ENCODE peak calls at places on chromosome 1, in ten cellular contexts. I, X, U, E, K, R, F, D, B and W are unnamed samples.

GRCh38 chr1:16461681-16462080 is 21.2 kb downstream of the NECAP2 start:
- DNase-seq in I (no peak), D (no peak), B (no peak), U (no peak), F (no peak), K (no peak), R (peak), E (no peak), X (no peak), W (no peak)

GRCh38 chr1:90340604-90341003 is 345.7 kb downstream of the ZNF326 start:
- DNase-seq in K (no peak), R (no peak), X (no peak), B (no peak), U (no peak), I (no peak), E (no peak), D (no peak), F (no peak), W (no peak)

GRCh38 chr1:228279011-228279721 is 71.3 kb downstream of the OBSCN start:
- DNase-seq in K (no peak), U (peak), X (no peak), E (no peak), I (no peak), R (peak), F (no peak), B (no peak), D (no peak), W (no peak)

GRCh38 chr1:116359060-116359830 is 13.8 kb upstream of the ATP1A1 start:
- DNase-seq in D (no peak), R (no peak), F (peak), U (no peak), K (no peak), B (no peak), I (no peak), E (no peak), X (no peak), W (no peak)

GRCh38 chr1:178933709-178934573 is 63.1 kb upstream of the ANGPTL1 start:
- DNase-seq in U (no peak), B (no peak), I (no peak), E (no peak), K (no peak), F (no peak), R (no peak), D (peak), X (no peak), W (no peak)

GRCh38 chr1:165907256-165907857 is 79.9 kb downstream of the UCK2 start:
- DNase-seq in X (no peak), K (no peak), E (no peak), B (no peak), F (no peak), U (peak), D (no peak), R (no peak), I (no peak), W (no peak)

GRCh38 chr1:210292276-210292851 is 36.3 kb upstream of the HHAT start:
- DNase-seq in X (peak), U (peak), F (no peak), E (peak), K (peak), R (peak), D (peak), I (peak), B (peak), W (peak)

GRCh38 chr1:223496883-223497282 is 103.7 kb downstream of the CCDC185 start:
- DNase-seq in R (no peak), U (no peak), D (no peak), E (no peak), I (no peak), F (no peak), B (no peak), K (no peak), X (no peak), W (no peak)

GRCh38 chr1:117641536-117641935 is 35.7 kb downstream of the TENT5C start:
- DNase-seq in F (no peak), K (no peak), D (no peak), B (no peak), E (no peak), U (no peak), R (no peak), I (no peak), X (no peak), W (no peak)

GRCh38 chr1:43339584-43340232 is 2.1 kb downstream of the MPL start:
- DNase-seq in K (no peak), X (no peak), R (peak), U (no peak), B (no peak), I (no peak), D (no peak), E (no peak), F (no peak), W (no peak)

GRCh38 chr1:22163578-22163977 is 20.7 kb upstream of the WNT4 start:
- DNase-seq in R (no peak), I (no peak), K (no peak), U (no peak), E (no peak), B (no peak), F (no peak), X (no peak), D (no peak), W (no peak)

GRCh38 chr1:69103213-69103612 is 464.5 kb upstream of the LRRC7 start:
- DNase-seq in B (no peak), R (no peak), X (no peak), E (no peak), I (no peak), K (no peak), U (no peak), F (no peak), D (no peak), W (no peak)

GRCh38 chr1:69109276-69109675 is 458.4 kb upstream of the LRRC7 start:
- DNase-seq in U (no peak), D (no peak), E (no peak), I (no peak), F (no peak), R (no peak), X (no peak), K (no peak), B (no peak), W (no peak)

GRCh38 chr1:69103705-69104385 is 463.9 kb upstream of the LRRC7 start:
- DNase-seq in K (no peak), U (no peak), R (no peak), F (no peak), D (no peak), B (no peak), E (no peak), X (no peak), I (no peak), W (no peak)

GRCh38 chr1:69104859-69105258 is 462.9 kb upstream of the LRRC7 start:
- DNase-seq in X (no peak), I (no peak), R (no peak), U (no peak), D (no peak), K (no peak), B (no peak), E (no peak), F (no peak), W (no peak)
- TF ChIP-seq CTCF in X (no peak), I (no peak), R (no peak), U (peak), D (no peak), K (no peak), B (no peak), E (no peak), F (no peak), W (no peak)

GRCh38 chr1:26082020-26082350 is 14.6 kb upstream of the TRIM63 start:
- DNase-seq in X (no peak), D (no peak), B (no peak), K (no peak), I (no peak), F (no peak), R (no peak), U (no peak), E (no peak), W (no peak)
- TF ChIP-seq CTCF in X (no peak), D (no peak), B (no peak), K (no peak), I (no peak), F (no peak), R (no peak), U (no peak), E (no peak), W (no peak)

GRCh38 chr1:246971322-246971721 is 36.5 kb downstream of the ZNF695 start:
- DNase-seq in D (peak), K (no peak), B (peak), R (peak), I (peak), F (peak), X (peak), U (peak), E (peak), W (no peak)
- TF ChIP-seq CTCF in D (peak), K (peak), B (peak), R (peak), I (peak), F (peak), X (no peak), U (peak), E (peak), W (peak)

GRCh38 chr1:190619724-190620123 is 142.1 kb upstream of the BRINP3 start:
- DNase-seq in R (no peak), I (no peak), X (no peak), D (no peak), E (no peak), F (peak), B (no peak), K (no peak), U (no peak), W (no peak)

DNA sequence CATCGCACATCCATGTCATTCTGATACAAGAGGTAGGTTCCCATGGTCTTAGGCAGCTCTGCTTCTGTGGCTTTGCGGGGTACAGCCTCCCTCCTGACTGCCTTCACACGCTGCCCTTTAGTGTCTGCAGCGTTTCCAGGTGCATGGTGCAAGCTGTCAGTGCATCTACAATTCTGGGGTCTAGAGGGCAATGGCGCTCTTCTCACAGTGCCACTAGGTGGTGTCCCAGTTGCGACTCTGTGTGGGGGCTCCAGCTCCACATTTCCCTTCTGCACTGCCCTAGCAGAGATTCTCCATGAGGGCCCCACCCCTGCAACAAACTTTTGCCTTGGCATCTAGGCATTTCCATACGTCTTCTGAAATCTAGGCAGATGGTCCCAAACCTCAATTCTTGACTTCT is 138.2 kb upstream of the BRINP3 start:
- DNase-seq in B (no peak), F (no peak), I (no peak), U (peak), R (no peak), E (no peak), X (no peak), K (no peak), D (no peak), W (no peak)
- TF ChIP-seq CTCF in B (no peak), F (no peak), I (no peak), U (peak), R (no peak), E (no peak), X (no peak), K (no peak), D (no peak), W (peak)

DNA sequence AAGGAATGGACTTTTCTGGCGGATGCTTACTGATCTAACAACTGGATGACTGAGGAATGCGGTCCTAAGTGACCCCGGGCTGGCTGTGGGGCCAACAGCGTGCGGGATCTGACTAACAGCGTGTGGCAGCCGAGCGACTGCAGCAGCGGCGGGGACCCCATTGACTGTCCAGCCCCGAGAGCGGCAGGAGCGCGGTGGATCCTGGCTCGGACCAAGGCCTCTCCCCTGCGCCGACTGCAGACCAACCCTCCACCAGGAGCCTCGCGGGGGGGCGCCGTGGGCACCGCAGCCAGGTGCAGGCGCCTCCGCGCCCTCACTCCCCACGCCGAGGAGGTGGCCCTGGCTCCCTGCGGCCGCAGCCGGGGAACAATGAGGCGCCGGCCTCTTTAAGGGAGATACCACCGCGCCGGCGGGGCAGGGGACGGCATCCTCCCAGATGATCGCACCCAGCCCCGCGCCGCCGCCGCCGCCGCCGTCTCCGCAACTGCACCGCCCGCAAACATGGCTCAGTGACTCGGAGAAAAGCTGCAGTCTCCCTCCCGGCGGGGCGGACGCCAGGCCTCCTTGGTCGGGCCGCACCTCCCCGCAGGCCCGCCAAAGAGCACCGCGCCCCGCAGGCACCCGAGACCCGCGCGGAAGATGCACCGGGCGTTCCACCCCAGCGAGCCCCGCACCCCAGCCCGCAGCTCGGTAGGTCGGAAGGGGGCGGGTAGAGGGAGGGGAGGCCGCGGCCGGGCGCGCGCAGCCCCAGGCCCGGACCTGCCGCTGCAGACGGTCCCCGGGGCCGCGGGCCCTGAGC is 694 bp upstream of the PDIK1L start:
- DNase-seq in R (peak), B (peak), I (peak), U (peak), E (peak), F (peak), K (peak), D (peak), X (peak), W (peak)
- TF ChIP-seq CTCF in R (no peak), B (peak), I (no peak), U (no peak), E (no peak), F (no peak), K (no peak), D (no peak), X (no peak), W (no peak)

GRCh38 chr1:93846151-93846928 is 32.7 kb downstream of the DNTTIP2 start:
- DNase-seq in U (peak), R (peak), B (peak), I (peak), E (peak), X (peak), K (peak), F (peak), D (peak), W (peak)
- TF ChIP-seq CTCF in U (peak), R (peak), B (peak), I (peak), E (peak), X (peak), K (peak), F (peak), D (no peak), W (peak)